ENCODE peak calls at places on chromosomes 11 and 22, in five cellular contexts. M is mammary epithelial cell, H is sigmoid colon, J is ovary, T is mucosa of descending colon. B is an unnamed sample.

GRCh38 chr22:45946805-45947600 is 30.0 kb downstream of the WNT7B start:
- DNase-seq in M (no peak), H (no peak), J (no peak), T (no peak), B (no peak)

GRCh38 chr11:19753451-19754041 is 40.9 kb downstream of the NAV2 start:
- DNase-seq in M (no peak), H (no peak), J (no peak), T (peak; percentile 14), B (no peak)

GRCh38 chr22:47784991-47785390 is 1022.5 kb downstream of the TBC1D22A start:
- DNase-seq in M (no peak), H (no peak), J (no peak), T (no peak), B (no peak)

GRCh38 chr11:112963368-112963955 is 2.2 kb downstream of the NCAM1 start:
- DNase-seq in M (no peak), H (no peak), J (no peak), T (no peak), B (no peak)

GRCh38 chr11:72369786-72370185 is 64.5 kb downstream of the CLPB start:
- DNase-seq in M (no peak), H (no peak), J (no peak), T (no peak), B (no peak)

GRCh38 chr22:17198188-17199130 is 20.8 kb downstream of the ADA2 start:
- DNase-seq in M (no peak), H (no peak), J (no peak), T (peak; percentile 38), B (no peak)

GRCh38 chr11:67057410-67057757 is 737 bp downstream of the RHOD start:
- DNase-seq in M (peak; percentile 46), H (no peak), J (no peak), T (no peak), B (no peak)

GRCh38 chr22:47210112-47210657 is 447.7 kb downstream of the TBC1D22A start:
- DNase-seq in M (no peak), H (no peak), J (no peak), T (no peak), B (no peak)

GRCh38 chr22:25563757-25564319 is 637 bp upstream of the GRK3 start:
- DNase-seq in M (peak; percentile 48), H (peak; percentile 67), J (peak; percentile 16), T (peak; percentile 31), B (no peak)

GRCh38 chr11:76313913-76314740 is 66.8 kb downstream of the THAP12 start:
- DNase-seq in M (no peak), H (no peak), J (no peak), T (no peak), B (no peak)

GRCh38 chr22:49181431-49181830 is 646.2 kb downstream of the BRD1 start:
- DNase-seq in M (no peak), H (no peak), J (no peak), T (no peak), B (no peak)

GRCh38 chr11:92035488-92035887 is 189.1 kb upstream of the FAT3 start:
- DNase-seq in M (peak; percentile 90), H (no peak), J (no peak), T (no peak), B (no peak)

GRCh38 chr11:73176145-73176891 is 34.2 kb upstream of the FCHSD2 start:
- DNase-seq in M (no peak), H (peak; percentile 49), J (no peak), T (no peak), B (no peak)

GRCh38 chr22:36879775-36880174 is 19.0 kb downstream of the NCF4 start:
- DNase-seq in M (no peak), H (no peak), J (no peak), T (no peak), B (no peak)
- H3K4me3 ChIP-seq in M (no peak overlapping the region), H (no peak overlapping the region), J (no peak overlapping the region), T (no peak overlapping the region), B (no peak overlapping the region)

GRCh38 chr11:124863137-124863825 is 2.0 kb upstream of the ROBO3 start:
- DNase-seq in M (no peak), H (peak; percentile 70), J (no peak), T (peak; percentile 30), B (no peak)
- H3K4me3 ChIP-seq in M (no peak overlapping the region), H (peak overlapping the region; percentile 32), J (no peak overlapping the region), T (no peak overlapping the region), B (no peak overlapping the region)

GRCh38 chr11:98365185-98365584 is 655.6 kb upstream of the CNTN5 start:
- DNase-seq in M (no peak), H (no peak), J (no peak), T (no peak), B (no peak)
- H3K4me3 ChIP-seq in M (no peak overlapping the region), H (no peak overlapping the region), J (no peak overlapping the region), T (no peak overlapping the region), B (no peak overlapping the region)

GRCh38 chr11:103939694-103940093 is 96.7 kb upstream of the DDI1 start:
- DNase-seq in M (no peak), H (no peak), J (no peak), T (no peak), B (no peak)
- H3K4me3 ChIP-seq in M (no peak overlapping the region), H (no peak overlapping the region), J (no peak overlapping the region), T (no peak overlapping the region), B (no peak overlapping the region)

DNA sequence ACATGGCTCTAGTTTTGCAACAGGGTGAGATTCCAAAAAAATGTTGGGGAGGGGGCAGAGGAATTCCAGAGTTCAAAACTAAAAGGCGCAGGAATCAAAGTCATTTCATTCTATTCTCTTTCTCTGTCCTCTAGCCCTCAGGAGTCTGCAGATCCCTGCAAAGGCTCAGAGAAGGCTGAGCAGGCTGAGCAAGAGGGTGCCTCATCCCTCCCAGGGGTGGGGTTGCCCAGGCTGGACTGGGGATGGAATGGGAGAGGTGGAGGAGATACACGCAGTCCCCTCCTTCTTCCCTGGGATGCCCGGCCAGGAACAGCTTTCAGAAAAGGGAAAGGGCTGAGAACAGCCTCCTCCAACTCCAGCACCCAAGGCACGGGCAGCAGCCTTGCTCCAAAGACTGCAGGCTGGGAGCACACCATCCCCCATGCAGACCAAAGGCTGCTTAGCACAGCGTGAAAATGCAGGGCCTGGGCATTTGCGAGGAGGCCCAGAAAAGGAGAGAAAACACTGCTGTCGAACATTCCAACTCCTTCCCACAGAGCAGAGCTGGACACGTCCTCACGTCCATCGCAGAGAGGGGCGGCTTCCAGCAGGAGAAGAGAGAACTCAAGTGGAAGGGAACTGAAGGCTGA is 51.8 kb downstream of the MN1 start:
- DNase-seq in M (peak; percentile 29), H (peak; percentile 63), J (peak; percentile 46), T (no peak), B (no peak)
- H3K4me3 ChIP-seq in M (no peak overlapping the region), H (no peak overlapping the region), J (no peak overlapping the region), T (no peak overlapping the region), B (no peak overlapping the region)

DNA sequence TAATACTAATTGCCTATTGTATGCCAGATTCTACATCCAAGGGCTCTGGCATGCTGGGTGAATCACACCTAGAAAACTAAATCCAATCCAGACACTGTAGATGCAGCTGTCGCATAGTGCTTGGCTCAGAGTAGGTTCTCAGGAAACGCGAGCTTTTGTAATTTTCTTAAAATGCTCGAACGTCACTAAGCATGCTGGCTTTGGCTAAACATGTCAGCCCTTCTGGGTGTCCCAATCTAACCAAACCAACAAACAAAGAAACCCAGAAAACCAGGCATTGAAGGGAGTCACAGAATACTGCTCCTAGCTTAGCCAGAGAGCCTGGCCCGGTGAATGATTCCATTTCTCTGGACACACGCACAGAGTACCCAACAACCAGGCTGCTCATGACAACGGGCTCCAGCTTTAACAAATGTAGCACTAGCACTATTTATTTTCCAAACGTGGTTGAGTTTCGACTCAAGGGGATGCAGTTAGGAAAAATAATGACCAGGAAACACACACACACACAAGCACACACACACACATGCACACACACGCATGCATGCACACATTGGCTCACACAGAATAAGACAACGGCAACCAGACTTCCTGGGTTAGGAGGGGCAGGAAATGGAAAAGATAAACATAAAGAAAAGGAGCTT is 492.6 kb downstream of the MIAT start:
- DNase-seq in M (no peak), H (no peak), J (no peak), T (no peak), B (no peak)
- H3K4me3 ChIP-seq in M (no peak overlapping the region), H (no peak overlapping the region), J (no peak overlapping the region), T (no peak overlapping the region), B (no peak overlapping the region)

DNA sequence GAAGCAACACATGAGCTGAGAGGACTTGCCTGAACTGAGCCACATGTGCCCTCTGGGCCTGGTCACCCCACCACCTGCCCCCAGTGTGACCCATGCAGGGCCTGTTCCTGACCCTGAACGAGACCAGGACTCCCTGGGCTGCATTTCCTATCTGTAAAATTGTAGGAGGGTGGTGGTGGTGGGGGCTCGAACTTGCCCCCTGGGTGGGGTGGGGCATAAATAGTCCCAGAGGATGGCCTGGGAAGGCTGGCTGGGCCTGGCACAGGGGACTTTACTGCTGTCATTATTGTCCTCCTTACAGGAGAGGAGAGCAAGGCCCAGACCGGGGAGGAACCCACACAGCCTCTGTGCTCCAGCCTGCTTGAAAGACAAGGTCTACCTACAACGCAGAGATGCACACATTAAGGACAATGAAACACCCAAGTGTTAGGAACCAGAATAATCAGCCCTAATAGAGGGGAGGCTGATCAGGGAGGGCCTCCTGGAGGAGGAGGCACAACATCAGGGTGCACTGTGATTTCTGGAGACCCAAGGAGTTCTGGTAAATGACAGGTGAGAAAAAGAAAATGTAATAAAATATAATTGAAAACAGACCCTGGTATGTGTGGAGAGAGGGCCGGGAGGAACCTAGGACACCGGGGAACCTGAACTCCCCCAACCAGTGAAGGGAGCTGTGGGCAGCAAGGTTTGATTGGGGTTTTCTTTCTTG is 2.8 kb upstream of the AIFM3 start:
- DNase-seq in M (no peak), H (no peak), J (no peak), T (no peak), B (no peak)
- H3K4me3 ChIP-seq in M (no peak overlapping the region), H (peak overlapping the region; percentile 47), J (no peak overlapping the region), T (no peak overlapping the region), B (no peak overlapping the region)